ENCODE peak calls at places on chromosomes 4 and X, in ten cellular contexts. One of them, this sample, is unnamed. For H3K36me3, the result is how much of the 10 kb centered on the place peaks cover.

GRCh38 chrX:50622751-50623150 is 152.1 kb upstream of the DGKK start:
- DNase-seq in GM23248: no peak
- DNase-seq in GM23338: no peak
- DNase-seq in aorta: no peak
- DNase-seq in lung: no peak
- DNase-seq in left lung: no peak
- DNase-seq in upper lobe of left lung: no peak
- DNase-seq in kidney: no peak
- DNase-seq in thoracic aorta: no peak
- DNase-seq in lower lobe of right lung: no peak
- DNase-seq in this sample: no peak

GRCh38 chrX:149510386-149510785 is 5.3 kb upstream of the IDS start:
- DNase-seq in GM23248: peak
- DNase-seq in GM23338: peak
- DNase-seq in aorta: no peak
- DNase-seq in lung: no peak
- DNase-seq in left lung: no peak
- DNase-seq in upper lobe of left lung: no peak
- DNase-seq in kidney: no peak
- DNase-seq in thoracic aorta: no peak
- DNase-seq in lower lobe of right lung: no peak
- DNase-seq in this sample: no peak

GRCh38 chrX:87392369-87392768 is 125.2 kb upstream of the KLHL4 start:
- DNase-seq in GM23248: no peak
- DNase-seq in GM23338: no peak
- DNase-seq in aorta: no peak
- DNase-seq in lung: no peak
- DNase-seq in left lung: no peak
- DNase-seq in upper lobe of left lung: no peak
- DNase-seq in kidney: no peak
- DNase-seq in thoracic aorta: no peak
- DNase-seq in lower lobe of right lung: no peak
- DNase-seq in this sample: no peak

GRCh38 chrX:12974797-12975669 is at the start of gene TMSB4X:
- DNase-seq in GM23248: peak
- DNase-seq in GM23338: peak
- DNase-seq in aorta: peak
- DNase-seq in lung: peak
- DNase-seq in left lung: peak
- DNase-seq in upper lobe of left lung: peak
- DNase-seq in kidney: peak
- DNase-seq in thoracic aorta: peak
- DNase-seq in lower lobe of right lung: peak
- DNase-seq in this sample: peak

GRCh38 chrX:19707472-19707871 is 179.9 kb downstream of the SH3KBP1 start:
- DNase-seq in GM23248: no peak
- DNase-seq in GM23338: no peak
- DNase-seq in aorta: no peak
- DNase-seq in lung: no peak
- DNase-seq in left lung: no peak
- DNase-seq in upper lobe of left lung: no peak
- DNase-seq in kidney: no peak
- DNase-seq in thoracic aorta: no peak
- DNase-seq in lower lobe of right lung: no peak
- DNase-seq in this sample: no peak

GRCh38 chrX:18994713-18995112 is 10.8 kb upstream of the PHKA2 start:
- DNase-seq in GM23248: peak
- DNase-seq in GM23338: no peak
- DNase-seq in aorta: no peak
- DNase-seq in lung: no peak
- DNase-seq in left lung: no peak
- DNase-seq in upper lobe of left lung: no peak
- DNase-seq in kidney: no peak
- DNase-seq in thoracic aorta: no peak
- DNase-seq in lower lobe of right lung: no peak
- DNase-seq in this sample: no peak

GRCh38 chrX:18828832-18829404 is 121.5 kb downstream of the PPEF1 start:
- DNase-seq in GM23248: no peak
- DNase-seq in GM23338: no peak
- DNase-seq in aorta: no peak
- DNase-seq in lung: no peak
- DNase-seq in left lung: no peak
- DNase-seq in upper lobe of left lung: no peak
- DNase-seq in kidney: no peak
- DNase-seq in thoracic aorta: no peak
- DNase-seq in lower lobe of right lung: no peak
- DNase-seq in this sample: no peak

GRCh38 chr4:53558061-53558801 is 33.1 kb downstream of the LNX1 start:
- DNase-seq in GM23248: peak
- DNase-seq in GM23338: peak
- DNase-seq in aorta: peak
- DNase-seq in lung: no peak
- DNase-seq in left lung: no peak
- DNase-seq in upper lobe of left lung: no peak
- DNase-seq in kidney: no peak
- DNase-seq in thoracic aorta: peak
- DNase-seq in lower lobe of right lung: no peak
- DNase-seq in this sample: no peak

GRCh38 chrX:150202641-150203248 is 160.4 kb upstream of the MAMLD1 start:
- DNase-seq in GM23248: peak
- DNase-seq in GM23338: no peak
- DNase-seq in aorta: no peak
- DNase-seq in lung: no peak
- DNase-seq in left lung: no peak
- DNase-seq in upper lobe of left lung: peak
- DNase-seq in kidney: no peak
- DNase-seq in thoracic aorta: no peak
- DNase-seq in lower lobe of right lung: no peak
- DNase-seq in this sample: no peak

GRCh38 chr4:115113382-115114106 is at the start of gene NDST4:
- DNase-seq in GM23248: peak
- DNase-seq in GM23338: no peak
- DNase-seq in aorta: no peak
- DNase-seq in lung: no peak
- DNase-seq in left lung: no peak
- DNase-seq in upper lobe of left lung: no peak
- DNase-seq in kidney: no peak
- DNase-seq in thoracic aorta: no peak
- DNase-seq in lower lobe of right lung: no peak
- DNase-seq in this sample: no peak

GRCh38 chrX:18348047-18348446 is 6.4 kb downstream of the SCML2 start:
- DNase-seq in GM23248: no peak
- DNase-seq in GM23338: no peak
- DNase-seq in aorta: no peak
- DNase-seq in lung: no peak
- DNase-seq in left lung: no peak
- DNase-seq in upper lobe of left lung: no peak
- DNase-seq in kidney: no peak
- DNase-seq in thoracic aorta: no peak
- DNase-seq in lower lobe of right lung: no peak
- DNase-seq in this sample: no peak

GRCh38 chr4:108372678-108373077 is 203.9 kb upstream of the LEF1 start:
- DNase-seq in GM23248: no peak
- DNase-seq in GM23338: no peak
- DNase-seq in aorta: no peak
- DNase-seq in lung: no peak
- DNase-seq in left lung: no peak
- DNase-seq in upper lobe of left lung: no peak
- DNase-seq in kidney: no peak
- DNase-seq in thoracic aorta: no peak
- DNase-seq in lower lobe of right lung: no peak
- DNase-seq in this sample: peak

GRCh38 chrX:78945186-78945912 is at the start of gene P2RY10:
- DNase-seq in GM23248: no peak
- DNase-seq in GM23338: no peak
- DNase-seq in aorta: no peak
- DNase-seq in lung: no peak
- DNase-seq in left lung: no peak
- DNase-seq in upper lobe of left lung: no peak
- DNase-seq in kidney: no peak
- DNase-seq in thoracic aorta: no peak
- DNase-seq in lower lobe of right lung: no peak
- DNase-seq in this sample: peak

GRCh38 chr4:139770361-139770760 is 104.7 kb downstream of the MGST2 start:
- DNase-seq in GM23248: no peak
- DNase-seq in GM23338: no peak
- DNase-seq in aorta: no peak
- DNase-seq in lung: no peak
- DNase-seq in left lung: no peak
- DNase-seq in upper lobe of left lung: no peak
- DNase-seq in kidney: no peak
- DNase-seq in thoracic aorta: no peak
- DNase-seq in lower lobe of right lung: no peak
- DNase-seq in this sample: no peak

GRCh38 chrX:1488141-1488540 is 35.4 kb upstream of the ASMTL start:
- DNase-seq in GM23248: no peak
- DNase-seq in GM23338: no peak
- DNase-seq in aorta: no peak
- DNase-seq in lung: no peak
- DNase-seq in left lung: no peak
- DNase-seq in upper lobe of left lung: no peak
- DNase-seq in kidney: no peak
- DNase-seq in thoracic aorta: no peak
- DNase-seq in lower lobe of right lung: no peak
- DNase-seq in this sample: no peak
- H3K36me3 ChIP-seq in GM23248: under half
- H3K36me3 ChIP-seq in GM23338: under half
- H3K36me3 ChIP-seq in aorta: under half
- H3K36me3 ChIP-seq in lung: under half
- H3K36me3 ChIP-seq in left lung: under half
- H3K36me3 ChIP-seq in upper lobe of left lung: under half
- H3K36me3 ChIP-seq in kidney: under half
- H3K36me3 ChIP-seq in thoracic aorta: under half
- H3K36me3 ChIP-seq in lower lobe of right lung: under half
- H3K36me3 ChIP-seq in this sample: half or more

GRCh38 chr4:982814-983213 is 4.0 kb upstream of the IDUA start:
- DNase-seq in GM23248: no peak
- DNase-seq in GM23338: no peak
- DNase-seq in aorta: no peak
- DNase-seq in lung: no peak
- DNase-seq in left lung: peak
- DNase-seq in upper lobe of left lung: no peak
- DNase-seq in kidney: no peak
- DNase-seq in thoracic aorta: no peak
- DNase-seq in lower lobe of right lung: no peak
- DNase-seq in this sample: no peak
- H3K36me3 ChIP-seq in GM23248: under half
- H3K36me3 ChIP-seq in GM23338: under half
- H3K36me3 ChIP-seq in aorta: under half
- H3K36me3 ChIP-seq in lung: under half
- H3K36me3 ChIP-seq in left lung: under half
- H3K36me3 ChIP-seq in upper lobe of left lung: under half
- H3K36me3 ChIP-seq in kidney: under half
- H3K36me3 ChIP-seq in thoracic aorta: under half
- H3K36me3 ChIP-seq in lower lobe of right lung: under half
- H3K36me3 ChIP-seq in this sample: under half

GRCh38 chr4:2881431-2881830 is 37.8 kb downstream of the ADD1 start:
- DNase-seq in GM23248: no peak
- DNase-seq in GM23338: no peak
- DNase-seq in aorta: no peak
- DNase-seq in lung: no peak
- DNase-seq in left lung: no peak
- DNase-seq in upper lobe of left lung: no peak
- DNase-seq in kidney: no peak
- DNase-seq in thoracic aorta: no peak
- DNase-seq in lower lobe of right lung: no peak
- DNase-seq in this sample: no peak

GRCh38 chr4:2879026-2879425 is 35.4 kb downstream of the ADD1 start:
- DNase-seq in GM23248: no peak
- DNase-seq in GM23338: no peak
- DNase-seq in aorta: no peak
- DNase-seq in lung: no peak
- DNase-seq in left lung: no peak
- DNase-seq in upper lobe of left lung: no peak
- DNase-seq in kidney: no peak
- DNase-seq in thoracic aorta: no peak
- DNase-seq in lower lobe of right lung: no peak
- DNase-seq in this sample: no peak

GRCh38 chr4:2878346-2878745 is 34.7 kb downstream of the ADD1 start:
- DNase-seq in GM23248: no peak
- DNase-seq in GM23338: no peak
- DNase-seq in aorta: no peak
- DNase-seq in lung: no peak
- DNase-seq in left lung: no peak
- DNase-seq in upper lobe of left lung: no peak
- DNase-seq in kidney: peak
- DNase-seq in thoracic aorta: no peak
- DNase-seq in lower lobe of right lung: no peak
- DNase-seq in this sample: no peak

GRCh38 chr4:2886161-2886560 is 42.5 kb downstream of the ADD1 start:
- DNase-seq in GM23248: no peak
- DNase-seq in GM23338: no peak
- DNase-seq in aorta: no peak
- DNase-seq in lung: no peak
- DNase-seq in left lung: no peak
- DNase-seq in upper lobe of left lung: no peak
- DNase-seq in kidney: no peak
- DNase-seq in thoracic aorta: no peak
- DNase-seq in lower lobe of right lung: no peak
- DNase-seq in this sample: no peak

DNA sequence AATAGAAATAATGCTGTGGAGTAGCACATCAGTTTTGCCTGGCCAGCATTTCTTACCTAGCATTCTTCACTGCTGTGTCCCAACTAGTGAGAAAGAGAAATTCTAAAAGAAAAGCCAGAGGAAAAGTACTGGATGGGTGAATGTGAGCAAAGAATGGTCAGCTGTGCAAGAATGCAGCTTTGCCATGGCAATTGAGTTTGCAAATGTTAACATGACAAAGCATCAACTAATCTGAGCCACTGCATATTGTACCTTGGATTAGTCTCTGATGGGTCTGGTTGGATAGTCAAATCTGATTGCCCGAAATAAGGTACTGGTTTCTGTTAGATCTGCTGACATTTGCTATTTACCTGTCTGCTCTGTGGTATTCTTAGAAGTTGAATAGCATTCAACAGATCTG is 38.7 kb downstream of the ADD1 start:
- DNase-seq in GM23248: no peak
- DNase-seq in GM23338: peak
- DNase-seq in aorta: no peak
- DNase-seq in lung: no peak
- DNase-seq in left lung: no peak
- DNase-seq in upper lobe of left lung: no peak
- DNase-seq in kidney: no peak
- DNase-seq in thoracic aorta: no peak
- DNase-seq in lower lobe of right lung: no peak
- DNase-seq in this sample: no peak
- H3K36me3 ChIP-seq in GM23248: half or more
- H3K36me3 ChIP-seq in GM23338: under half
- H3K36me3 ChIP-seq in aorta: under half
- H3K36me3 ChIP-seq in lung: under half
- H3K36me3 ChIP-seq in left lung: under half
- H3K36me3 ChIP-seq in upper lobe of left lung: under half
- H3K36me3 ChIP-seq in kidney: under half
- H3K36me3 ChIP-seq in thoracic aorta: under half
- H3K36me3 ChIP-seq in lower lobe of right lung: half or more
- H3K36me3 ChIP-seq in this sample: under half

DNA sequence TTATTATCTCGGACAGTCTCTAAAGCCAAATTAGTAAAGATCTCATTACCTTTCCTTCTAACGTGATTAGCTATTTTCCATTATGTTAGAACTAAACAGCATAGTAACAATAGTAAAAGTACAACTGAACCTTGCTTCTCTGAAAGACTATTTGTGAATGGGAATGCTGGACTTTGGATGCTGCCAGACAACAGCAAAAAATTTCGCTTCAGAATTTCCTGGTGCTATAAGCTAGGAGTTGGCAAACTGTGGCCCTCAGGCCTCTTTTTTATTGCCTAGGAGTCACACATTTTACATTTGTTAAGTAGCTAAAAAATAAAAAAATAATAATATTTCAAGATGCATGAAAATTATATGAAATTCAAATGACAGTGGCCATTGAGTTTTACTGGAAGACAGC is 34.8 kb downstream of the RASGEF1B start:
- DNase-seq in GM23248: no peak
- DNase-seq in GM23338: no peak
- DNase-seq in aorta: no peak
- DNase-seq in lung: no peak
- DNase-seq in left lung: no peak
- DNase-seq in upper lobe of left lung: no peak
- DNase-seq in kidney: no peak
- DNase-seq in thoracic aorta: no peak
- DNase-seq in lower lobe of right lung: no peak
- DNase-seq in this sample: no peak
- H3K36me3 ChIP-seq in GM23248: under half
- H3K36me3 ChIP-seq in GM23338: under half
- H3K36me3 ChIP-seq in aorta: under half
- H3K36me3 ChIP-seq in lung: under half
- H3K36me3 ChIP-seq in left lung: under half
- H3K36me3 ChIP-seq in upper lobe of left lung: under half
- H3K36me3 ChIP-seq in kidney: under half
- H3K36me3 ChIP-seq in thoracic aorta: under half
- H3K36me3 ChIP-seq in lower lobe of right lung: half or more
- H3K36me3 ChIP-seq in this sample: under half